ENCODE peak calls at places on chromosomes 3 and 15, in four cellular contexts. B, J, R and U are unnamed samples.

GRCh38 chr15:51077565-51078153 is 17.0 kb downstream of the TNFAIP8L3 start:
- DNase-seq in B (peak), J (peak), R (peak), U (no peak)

GRCh38 chr3:174403831-174404230 is 455.3 kb upstream of the NAALADL2 start:
- DNase-seq in R (no peak), J (no peak), B (no peak), U (no peak)

GRCh38 chr3:50674349-50675178 is at the start of gene DOCK3:
- DNase-seq in B (peak), J (peak), R (peak), U (peak)

GRCh38 chr3:79767953-79768282 is at the start of gene ROBO1:
- DNase-seq in R (peak), J (peak), B (no peak), U (no peak)

GRCh38 chr3:31235062-31235704 is 297.5 kb upstream of the STT3B start:
- DNase-seq in J (no peak), R (no peak), B (no peak), U (no peak)

GRCh38 chr3:27720899-27721716 is 1.0 kb downstream of the EOMES start:
- DNase-seq in J (no peak), B (peak), R (peak), U (no peak)

GRCh38 chr3:18080198-18080689 is 337.8 kb upstream of the TBC1D5 start:
- DNase-seq in J (no peak), R (no peak), B (no peak), U (peak)

GRCh38 chr3:136634821-136635220 is 117.4 kb downstream of the STAG1 start:
- DNase-seq in R (no peak), J (no peak), B (no peak), U (no peak)

GRCh38 chr3:186843039-186843432 is 526 bp downstream of the ADIPOQ start:
- DNase-seq in R (no peak), B (peak), J (no peak), U (no peak)

GRCh38 chr3:191774485-191774884 is 313.5 kb downstream of the PYDC2 start:
- DNase-seq in B (peak), R (no peak), J (no peak), U (peak)

GRCh38 chr15:58165661-58166060 is 27.5 kb downstream of the AQP9 start:
- DNase-seq in B (no peak), J (no peak), R (no peak), U (no peak)

GRCh38 chr15:92158426-92158825 is 235.3 kb upstream of the ST8SIA2 start:
- DNase-seq in J (no peak), R (peak), B (peak), U (no peak)

GRCh38 chr3:182129745-182130144 is 418.0 kb downstream of the SOX2 start:
- DNase-seq in R (no peak), J (no peak), B (no peak), U (no peak)

GRCh38 chr15:47429376-47429775 is 287.9 kb upstream of the SEMA6D start:
- DNase-seq in B (no peak), R (no peak), J (no peak), U (no peak)

GRCh38 chr3:184608209-184608608 is 46.6 kb downstream of the EPHB3 start:
- DNase-seq in B (no peak), R (no peak), J (no peak), U (no peak)

GRCh38 chr3:139668332-139668731 is 9.4 kb downstream of the NMNAT3 start:
- DNase-seq in R (no peak), B (no peak), J (no peak), U (no peak)

GRCh38 chr3:160486459-160486869 is 36.9 kb upstream of the TRIM59 start:
- DNase-seq in B (peak), J (peak), R (no peak), U (peak)

GRCh38 chr3:86180696-86181095 is 810.3 kb downstream of the VGLL3 start:
- DNase-seq in R (no peak), B (peak), J (no peak), U (no peak)

GRCh38 chr3:87298111-87298718 is 21.8 kb upstream of the POU1F1 start:
- DNase-seq in R (no peak), B (peak), J (peak), U (peak)

GRCh38 chr15:65561934-65562333 is 31.7 kb downstream of the HACD3 start:
- DNase-seq in R (no peak), J (no peak), B (peak), U (no peak)

GRCh38 chr15:45550436-45550835 is 27.9 kb upstream of the SLC30A4 start:
- DNase-seq in J (no peak), B (peak), R (no peak), U (no peak)

GRCh38 chr3:88742674-88743507 is 364.5 kb upstream of the EPHA3 start:
- DNase-seq in B (no peak), J (no peak), R (no peak), U (no peak)

GRCh38 chr3:76065975-76066374 is 280.6 kb upstream of the ZNF717 start:
- DNase-seq in J (no peak), B (no peak), R (no peak), U (no peak)

GRCh38 chr3:168040624-168041208 is 55.0 kb downstream of the GOLIM4 start:
- DNase-seq in B (peak), J (no peak), R (peak), U (peak)

GRCh38 chr3:54625805-54626787 is 301.8 kb downstream of the LRTM1 start:
- DNase-seq in J (no peak), R (no peak), B (no peak), U (no peak)

GRCh38 chr3:36063992-36064391 is 316.3 kb upstream of the STAC start:
- DNase-seq in R (no peak), B (no peak), J (no peak), U (no peak)

GRCh38 chr3:53688989-53689388 is 157.2 kb downstream of the CHDH start:
- DNase-seq in B (no peak), J (no peak), R (no peak), U (no peak)

GRCh38 chr3:115913069-115913686 is 289.9 kb downstream of the GAP43 start:
- DNase-seq in R (no peak), B (peak), J (no peak), U (peak)

GRCh38 chr3:10772230-10773161 is 43.5 kb upstream of the SLC6A11 start:
- DNase-seq in B (peak), R (peak), J (no peak), U (no peak)

GRCh38 chr3:3015472-3016089 is 94.6 kb downstream of the IL5RA start:
- DNase-seq in B (peak), R (no peak), J (peak), U (peak)

GRCh38 chr3:49351521-49352011 is 6.6 kb downstream of the GPX1 start:
- DNase-seq in B (peak), R (no peak), J (no peak), U (peak)

GRCh38 chr3:72339750-72340025 is 508.6 kb downstream of the SHQ1 start:
- DNase-seq in R (no peak), B (no peak), J (no peak), U (no peak)

GRCh38 chr3:169501777-169502320 is 161.7 kb downstream of the MECOM start:
- DNase-seq in B (no peak), J (no peak), R (no peak), U (no peak)

GRCh38 chr3:136955813-136956212 is 2.0 kb upstream of the IL20RB start:
- DNase-seq in R (no peak), J (no peak), B (peak), U (peak)

GRCh38 chr3:169259134-169259533 is 404.4 kb downstream of the MECOM start:
- DNase-seq in R (no peak), B (no peak), J (no peak), U (no peak)

GRCh38 chr15:71691700-71692417 is 118.5 kb upstream of the NR2E3 start:
- DNase-seq in J (no peak), B (peak), R (no peak), U (peak)

GRCh38 chr15:65633752-65634151 is 12.0 kb downstream of the SLC24A1 start:
- DNase-seq in R (no peak), J (no peak), B (no peak), U (no peak)

GRCh38 chr3:109161487-109162108 is 25.1 kb downstream of the C3orf85 start:
- DNase-seq in B (no peak), R (no peak), J (no peak), U (no peak)

GRCh38 chr3:110677506-110677905 is 394.1 kb upstream of the NECTIN3 start:
- DNase-seq in R (no peak), J (no peak), B (no peak), U (peak)

DNA sequence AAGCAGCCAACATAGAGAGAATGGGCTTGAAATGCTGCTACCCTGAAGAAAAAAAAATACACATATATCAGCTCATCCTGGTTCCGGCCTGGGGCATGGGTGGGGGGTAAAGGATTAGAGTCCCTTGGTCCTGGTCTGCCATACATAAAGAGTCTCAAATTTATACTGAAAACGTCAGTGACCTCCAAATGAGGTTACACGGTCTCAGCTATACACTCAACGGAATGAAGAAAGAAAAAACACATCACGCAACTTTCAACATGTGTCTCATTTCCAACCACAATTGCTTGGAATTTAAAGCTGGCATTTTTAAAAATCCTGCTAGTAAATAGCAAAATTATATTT is 612.8 kb downstream of the MCTP2 start:
- DNase-seq in J (peak), B (no peak), R (no peak), U (no peak)
- H2BK5ac ChIP-seq in J (no peak), B (no peak), R (no peak), U (no peak)

GRCh38 chr3:29324180-29324651 is 43.3 kb downstream of the RBMS3 start:
- DNase-seq in J (no peak), R (no peak), B (peak), U (peak)
- H2BK5ac ChIP-seq in J (no peak), R (no peak), B (no peak), U (peak)

DNA sequence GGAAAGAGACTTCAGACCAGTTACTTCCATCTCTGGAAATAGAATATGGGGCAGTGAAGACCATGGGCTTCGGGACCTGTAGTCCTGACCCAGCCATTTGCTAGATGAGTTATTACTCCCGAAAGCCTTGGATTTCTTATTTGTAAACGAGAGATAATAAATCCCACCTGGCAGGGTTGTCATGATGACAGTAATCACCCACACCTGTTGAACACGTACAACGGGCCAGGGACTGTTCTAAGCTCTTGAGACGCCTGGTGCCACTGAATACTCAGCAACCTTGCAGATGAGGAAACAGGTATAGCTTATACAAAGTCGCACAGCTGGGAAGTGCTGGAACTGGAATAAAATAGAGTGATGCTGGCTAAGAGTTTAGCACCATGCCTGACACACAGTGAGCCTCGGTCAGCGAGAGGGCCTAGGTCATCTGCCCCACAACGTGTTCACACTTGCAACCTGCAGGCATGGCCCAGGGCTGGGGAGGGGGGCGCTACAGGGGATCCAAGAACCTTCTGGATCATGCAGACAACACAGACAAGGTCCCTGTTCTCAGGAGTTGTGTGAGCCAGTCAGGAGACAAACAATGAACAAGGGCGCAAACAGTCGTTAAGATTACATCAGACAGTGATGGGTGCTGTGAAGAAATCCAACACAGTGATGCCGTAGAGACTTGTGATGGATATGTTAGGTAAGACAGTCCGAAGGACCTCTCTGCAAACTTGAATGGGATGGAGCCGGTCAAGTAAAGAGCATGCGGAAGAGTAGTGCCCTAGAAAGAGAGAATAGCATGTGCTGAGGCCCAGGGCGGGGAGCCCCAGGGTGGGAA is 89.2 kb downstream of the CORO2B start:
- DNase-seq in B (no peak), R (peak), J (no peak), U (no peak)
- H2BK5ac ChIP-seq in B (no peak), R (no peak), J (no peak), U (no peak)

GRCh38 chr15:33084661-33085060 is 109.9 kb downstream of the FMN1 start:
- DNase-seq in J (no peak), R (no peak), B (peak), U (no peak)
- H2BK5ac ChIP-seq in J (no peak), R (no peak), B (no peak), U (no peak)

GRCh38 chr3:195813916-195814486 is 2.3 kb upstream of the MUC4 start:
- DNase-seq in B (no peak), R (peak), J (no peak), U (no peak)

GRCh38 chr3:195809796-195810454 is 1.8 kb downstream of the MUC4 start:
- DNase-seq in J (no peak), B (peak), R (no peak), U (no peak)

GRCh38 chr3:195810455-195810845 is 1.3 kb downstream of the MUC4 start:
- DNase-seq in B (no peak), J (no peak), R (no peak), U (no peak)

GRCh38 chr3:195812366-195812765 is 637 bp upstream of the MUC4 start:
- DNase-seq in B (no peak), J (no peak), R (no peak), U (no peak)

GRCh38 chr3:195811756-195812155 is at the start of gene MUC4:
- DNase-seq in R (peak), J (no peak), B (no peak), U (no peak)
- H2BK5ac ChIP-seq in R (no peak), J (no peak), B (no peak), U (no peak)

DNA sequence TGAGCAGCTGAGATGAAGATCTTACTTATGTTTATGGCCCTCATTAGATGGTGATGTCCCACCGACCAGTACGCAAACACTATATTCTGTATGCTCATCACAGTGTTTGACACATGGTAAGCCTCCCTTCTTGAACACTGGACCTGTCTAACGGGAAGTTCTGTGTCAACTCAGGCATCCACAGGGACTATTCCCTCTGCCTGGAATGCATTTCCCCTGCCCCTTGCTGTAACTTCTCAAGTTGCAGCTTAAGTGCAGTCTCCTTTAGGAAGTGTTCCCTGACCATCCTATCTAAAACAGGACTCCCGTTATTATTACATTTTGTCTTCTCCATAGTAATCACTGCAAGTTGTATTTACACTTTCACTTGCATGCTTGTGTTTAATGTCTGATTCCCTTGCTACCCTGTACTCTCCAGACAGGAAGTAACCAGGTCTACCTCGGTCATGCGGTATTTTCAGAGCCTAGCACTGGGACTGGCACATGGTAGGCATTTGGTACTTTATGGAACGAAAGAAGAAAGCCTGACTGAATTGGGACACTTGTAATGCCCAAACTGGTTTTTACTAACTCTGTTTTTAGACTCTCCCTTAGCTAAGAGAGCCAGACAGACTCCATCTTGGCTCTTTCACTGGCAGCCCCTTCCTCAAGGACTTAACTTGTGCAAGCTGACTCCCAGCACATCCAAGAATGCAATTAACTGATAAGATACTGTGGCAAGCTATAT is 8.7 kb downstream of the DET1 start:
- DNase-seq in B (peak), R (no peak), J (no peak), U (peak)
- H2BK5ac ChIP-seq in B (peak), R (no peak), J (no peak), U (no peak)